ENCODE peak calls at places on chromosomes 16 and 17, in four cellular contexts. L is AG10803, F is heart right ventricle, A is fibroblast of mammary gland. C is an unnamed sample.

GRCh38 chr16:70395345-70395901 is 43.5 kb downstream of the ST3GAL2 start:
- DNase-seq in L (peak), A (peak), F (peak), C (peak)

GRCh38 chr16:47732122-47732805 is 271.1 kb downstream of the PHKB start:
- DNase-seq in A (peak), F (no peak), L (peak), C (peak)

GRCh38 chr16:54862529-54862928 is 68.1 kb upstream of the IRX5 start:
- DNase-seq in F (no peak), L (no peak), A (no peak), C (no peak)

GRCh38 chr17:37648555-37648954 is 5.3 kb upstream of the DDX52 start:
- DNase-seq in F (no peak), A (peak), L (peak), C (peak)

GRCh38 chr16:83804366-83804765 is 3.4 kb upstream of the HSBP1 start:
- DNase-seq in L (no peak), A (no peak), F (no peak), C (no peak)

GRCh38 chr16:85675528-85675927 is 13.2 kb downstream of the GINS2 start:
- DNase-seq in L (peak), A (peak), F (no peak), C (peak)

GRCh38 chr17:28949185-28950016 is 1.9 kb downstream of the PHF12 start:
- DNase-seq in L (peak), F (peak), A (peak), C (peak)

GRCh38 chr17:27367121-27367981 is 73.4 kb downstream of the WSB1 start:
- DNase-seq in A (no peak), L (no peak), F (no peak), C (no peak)

GRCh38 chr16:64718481-64718880 is 403.4 kb downstream of the CDH11 start:
- DNase-seq in F (no peak), A (no peak), L (no peak), C (no peak)

GRCh38 chr16:55478827-55479559 is at the start of gene MMP2:
- DNase-seq in L (peak), F (peak), A (peak), C (no peak)

GRCh38 chr16:69443809-69444611 is 19.6 kb downstream of the CYB5B start:
- DNase-seq in A (peak), F (no peak), L (peak), C (no peak)

GRCh38 chr16:4606354-4606753 is 8.3 kb downstream of the UBALD1 start:
- DNase-seq in A (no peak), F (no peak), L (no peak), C (no peak)

GRCh38 chr16:661184-661821 is 6.6 kb upstream of the RHOT2 start:
- DNase-seq in A (no peak), L (no peak), F (no peak), C (no peak)
- TF ChIP-seq CTCF in A (no peak), L (no peak), F (no peak), C (no peak)

GRCh38 chr16:87060026-87060986 is 256.9 kb downstream of the C16orf95 start:
- DNase-seq in L (peak), F (no peak), A (peak), C (peak)
- TF ChIP-seq CTCF in L (peak), F (peak), A (peak), C (no peak)

GRCh38 chr16:89168381-89169189 is 3.0 kb upstream of the CDH15 start:
- DNase-seq in A (no peak), F (no peak), L (no peak), C (no peak)
- TF ChIP-seq CTCF in A (peak), F (no peak), L (no peak), C (peak)

GRCh38 chr16:6020162-6020980 is 922.8 kb upstream of the EEF2KMT start:
- DNase-seq in F (no peak), L (no peak), A (no peak), C (no peak)

GRCh38 chr16:6021544-6021943 is 923.9 kb upstream of the EEF2KMT start:
- DNase-seq in A (no peak), L (no peak), F (no peak), C (no peak)

GRCh38 chr16:6018848-6019489 is 921.4 kb upstream of the EEF2KMT start:
- DNase-seq in L (no peak), A (no peak), F (no peak), C (no peak)

GRCh38 chr16:6016530-6017184 is 919.1 kb upstream of the EEF2KMT start:
- DNase-seq in L (no peak), F (no peak), A (peak), C (no peak)

DNA sequence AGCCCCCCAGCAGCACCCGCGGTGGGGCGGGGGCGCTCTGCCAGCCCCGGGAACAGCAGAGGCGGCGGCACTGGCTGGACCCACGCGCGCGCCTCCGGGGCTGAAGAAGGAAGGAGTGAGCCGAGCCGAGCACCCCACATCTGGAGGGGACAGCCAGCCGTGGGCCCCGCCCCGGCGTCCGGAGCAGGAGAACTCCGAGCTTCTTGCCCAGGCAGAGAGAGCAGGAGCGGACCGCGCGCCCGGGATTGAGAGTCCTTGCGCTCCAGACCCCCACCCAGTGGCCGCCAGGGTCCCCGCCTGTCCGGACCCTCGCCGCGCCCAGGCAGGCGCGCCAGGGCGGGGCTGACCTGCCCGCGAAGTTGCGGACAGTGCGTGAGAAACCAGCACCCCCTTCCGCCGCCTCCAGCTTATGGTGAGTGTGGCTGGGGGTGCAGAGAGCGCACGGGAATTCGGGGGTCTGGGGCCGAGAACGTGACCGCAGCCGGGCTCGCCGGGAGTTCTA is 921.9 kb upstream of the EEF2KMT start:
- DNase-seq in F (no peak), A (no peak), L (no peak), C (no peak)
- TF ChIP-seq CTCF in F (no peak), A (no peak), L (no peak), C (no peak)

GRCh38 chr16:51374346-51374745 is 223.3 kb upstream of the SALL1 start:
- DNase-seq in F (no peak), L (peak), A (peak), C (peak)

GRCh38 chr16:51374790-51375189 is 223.7 kb upstream of the SALL1 start:
- DNase-seq in A (no peak), F (no peak), L (no peak), C (no peak)

DNA sequence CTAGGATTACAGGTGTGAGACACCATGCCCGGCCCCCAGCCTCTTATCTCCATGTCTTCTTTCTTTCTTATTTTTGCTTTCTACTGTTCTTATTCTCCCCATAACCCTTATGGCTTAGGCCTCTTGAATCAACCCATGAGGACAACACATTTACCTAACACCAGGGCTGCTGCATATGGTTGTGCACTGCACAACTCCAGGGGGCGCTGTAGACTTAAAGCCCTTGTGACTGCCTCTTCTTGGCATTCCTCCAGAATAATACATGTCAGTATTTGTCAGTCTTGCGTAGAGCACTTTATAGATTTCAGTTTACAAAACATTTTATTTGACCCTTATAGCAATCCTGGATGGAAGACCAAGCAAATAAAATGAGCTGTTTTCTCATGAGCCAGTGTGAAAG is 225.0 kb upstream of the SALL1 start:
- DNase-seq in L (no peak), F (no peak), A (no peak), C (peak)
- TF ChIP-seq CTCF in L (no peak), F (no peak), A (peak), C (peak)

GRCh38 chr16:29198231-29198630 is 208.3 kb downstream of the NPIPB11 start:
- DNase-seq in A (no peak), L (no peak), F (no peak), C (no peak)

DNA sequence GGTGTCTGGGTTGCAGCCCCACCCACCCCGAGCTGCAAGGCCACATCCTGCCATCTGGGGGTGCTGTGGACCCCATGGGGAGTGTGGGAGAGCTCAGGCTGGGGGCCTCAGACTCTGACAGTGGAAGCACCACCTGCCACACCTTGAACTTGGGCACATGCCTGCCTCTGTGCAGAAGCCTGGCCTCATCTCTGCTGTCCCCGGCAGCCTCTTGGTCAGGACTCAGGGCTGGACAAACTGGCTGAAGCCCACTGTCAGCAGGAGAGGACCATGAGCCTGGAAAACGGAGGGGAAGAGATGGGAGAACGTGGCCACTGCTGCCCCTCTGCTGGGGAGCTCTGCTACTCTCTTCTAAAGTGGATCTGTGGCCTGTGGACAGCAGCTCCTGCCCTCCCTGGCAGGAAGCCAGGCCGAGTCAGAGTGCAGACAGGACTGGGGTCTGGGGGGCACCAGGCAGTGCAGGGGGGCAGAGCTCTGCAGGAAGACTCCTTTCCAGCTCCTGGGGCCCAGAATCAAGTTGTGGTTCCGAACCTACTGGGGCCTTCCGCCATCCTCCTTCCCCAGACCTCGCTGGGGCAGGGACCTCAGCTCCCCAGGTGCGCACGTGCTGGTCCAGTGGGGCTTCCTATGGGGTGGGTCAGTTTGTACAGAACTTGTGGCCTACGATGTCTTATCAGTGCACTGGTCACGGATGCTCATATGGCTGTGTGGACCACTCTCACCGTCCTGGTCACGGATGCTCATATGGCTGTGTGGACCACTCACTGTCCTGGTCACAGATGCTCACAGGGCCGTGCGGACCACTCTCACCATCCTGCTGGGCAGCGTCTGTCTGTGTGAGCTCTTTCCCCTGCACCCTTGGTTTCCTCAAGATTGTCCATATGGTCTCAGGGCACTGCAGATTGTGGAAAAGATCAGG is 207.7 kb downstream of the LAT start:
- DNase-seq in F (no peak), L (no peak), A (no peak), C (no peak)
- TF ChIP-seq CTCF in F (no peak), L (no peak), A (peak), C (no peak)

DNA sequence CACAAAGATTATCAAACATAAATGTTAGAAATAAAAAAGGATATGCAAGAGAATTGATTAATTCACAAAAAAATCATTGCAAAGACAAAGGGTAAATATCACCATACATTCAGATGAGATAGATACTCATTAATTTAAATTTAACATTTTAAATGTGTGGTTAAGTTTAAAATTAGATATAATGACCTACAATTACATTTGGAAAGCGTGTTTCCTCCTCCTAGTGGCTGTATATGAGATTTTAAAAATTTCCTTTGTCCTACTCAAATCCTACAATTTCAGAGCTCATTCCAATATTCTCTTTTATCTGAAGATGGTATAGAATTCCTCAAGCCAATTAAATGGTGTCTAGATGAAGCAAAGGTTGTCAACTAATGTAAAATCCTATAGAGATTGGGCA is 169.2 kb upstream of the CDH8 start:
- DNase-seq in L (no peak), F (no peak), A (no peak), C (no peak)
- TF ChIP-seq CTCF in L (no peak), F (no peak), A (no peak), C (no peak)

C was measured in MCF 10A.